ENCODE peak calls at places on chromosome 19, in six cellular contexts. V is lower lobe of right lung, S is PC-3, K is AG10803, Z is IMR-90, W is BE2C. L is an unnamed sample.

GRCh38 chr19:6212403-6213265 is 67.1 kb downstream of the MLLT1 start:
- DNase-seq in V (peak), S (no peak), K (no peak), Z (no peak), W (no peak), L (no peak)

GRCh38 chr19:51136891-51137551 is 5.1 kb upstream of the SIGLEC7 start:
- DNase-seq in V (no peak), S (no peak), K (no peak), Z (no peak), W (no peak), L (no peak)

GRCh38 chr19:30371960-30372824 is at the start of gene ZNF536:
- DNase-seq in V (no peak), S (no peak), K (no peak), Z (no peak), W (no peak), L (no peak)

GRCh38 chr19:32294871-32295438 is 50.5 kb upstream of the ZNF507 start:
- DNase-seq in V (no peak), S (no peak), K (no peak), Z (no peak), W (no peak), L (no peak)

GRCh38 chr19:38362076-38362945 is 12.1 kb upstream of the PSMD8 start:
- DNase-seq in V (peak), S (peak), K (peak), Z (peak), W (peak), L (peak)

GRCh38 chr19:42252365-42253244 is 2.3 kb downstream of the ERF start:
- DNase-seq in V (no peak), S (no peak), K (peak), Z (peak), W (no peak), L (peak)

GRCh38 chr19:3275583-3276340 is 51.3 kb downstream of the CELF5 start:
- DNase-seq in V (peak), S (peak), K (peak), Z (peak), W (peak), L (peak)

GRCh38 chr19:38727868-38728660 is 16.2 kb downstream of the CAPN12 start:
- DNase-seq in V (no peak), S (no peak), K (no peak), Z (no peak), W (no peak), L (peak)

GRCh38 chr19:44748426-44749254 is at the start of gene BCL3:
- DNase-seq in V (peak), S (peak), K (peak), Z (no peak), W (peak), L (no peak)

GRCh38 chr19:28544451-28545261 is 668.3 kb downstream of the UQCRFS1 start:
- DNase-seq in V (no peak), S (no peak), K (no peak), Z (no peak), W (no peak), L (no peak)

GRCh38 chr19:29040951-29041350 is 172.0 kb downstream of the UQCRFS1 start:
- DNase-seq in V (no peak), S (no peak), K (no peak), Z (no peak), W (no peak), L (no peak)

GRCh38 chr19:30161770-30162169 is 210.4 kb upstream of the ZNF536 start:
- DNase-seq in V (no peak), S (no peak), K (no peak), Z (no peak), W (no peak), L (no peak)

GRCh38 chr19:5312058-5312457 is 28.6 kb downstream of the PTPRS start:
- DNase-seq in V (no peak), S (no peak), K (no peak), Z (no peak), W (no peak), L (no peak)

GRCh38 chr19:55390461-55390880 is 4.7 kb downstream of the RPL28 start:
- DNase-seq in V (no peak), S (no peak), K (no peak), Z (no peak), W (no peak), L (peak)

GRCh38 chr19:29292146-29292545 is 79.2 kb upstream of the UQCRFS1 start:
- DNase-seq in V (no peak), S (no peak), K (no peak), Z (no peak), W (no peak), L (no peak)

GRCh38 chr19:4870025-4870700 is 2.7 kb upstream of the PLIN3 start:
- DNase-seq in V (peak), S (peak), K (peak), Z (peak), W (peak), L (peak)

GRCh38 chr19:14683439-14683838 is 6.4 kb upstream of the ZNF333 start:
- DNase-seq in V (no peak), S (no peak), K (no peak), Z (no peak), W (no peak), L (no peak)

GRCh38 chr19:3954107-3954506 is 16.8 kb downstream of the DAPK3 start:
- DNase-seq in V (no peak), S (no peak), K (no peak), Z (no peak), W (no peak), L (no peak)

GRCh38 chr19:42563352-42564210 is 31.1 kb downstream of the CEACAM8 start:
- DNase-seq in V (no peak), S (peak), K (peak), Z (peak), W (peak), L (peak)

GRCh38 chr19:35144600-35145436 is 1.8 kb downstream of the FXYD7 start:
- DNase-seq in V (no peak), S (peak), K (no peak), Z (no peak), W (no peak), L (no peak)

GRCh38 chr19:5090780-5091575 is 122.1 kb downstream of the KDM4B start:
- DNase-seq in V (no peak), S (no peak), K (peak), Z (peak), W (peak), L (peak)

GRCh38 chr19:41776700-41777099 is 19.7 kb upstream of the CEACAM3 start:
- DNase-seq in V (no peak), S (peak), K (no peak), Z (no peak), W (no peak), L (no peak)

GRCh38 chr19:55519461-55520311 is 17.2 kb downstream of the SBK2 start:
- DNase-seq in V (no peak), S (peak), K (peak), Z (peak), W (no peak), L (peak)

GRCh38 chr19:18465214-18465963 is 27.5 kb upstream of the ISYNA1 start:
- DNase-seq in V (no peak), S (no peak), K (no peak), Z (no peak), W (no peak), L (no peak)

GRCh38 chr19:43625918-43626579 is 6.6 kb upstream of the ZNF428 start:
- DNase-seq in V (no peak), S (no peak), K (no peak), Z (no peak), W (peak), L (no peak)

GRCh38 chr19:5787554-5788182 is 3.1 kb upstream of the PRR22 start:
- DNase-seq in V (no peak), S (no peak), K (no peak), Z (no peak), W (no peak), L (no peak)

GRCh38 chr19:43439183-43440063 is 24.7 kb downstream of the TEX101 start:
- DNase-seq in V (no peak), S (peak), K (peak), Z (no peak), W (no peak), L (no peak)

GRCh38 chr19:28711401-28711800 is 501.6 kb downstream of the UQCRFS1 start:
- DNase-seq in V (no peak), S (no peak), K (no peak), Z (no peak), W (no peak), L (no peak)

GRCh38 chr19:43470288-43470687 is 4.9 kb upstream of the LYPD3 start:
- DNase-seq in V (no peak), S (peak), K (no peak), Z (peak), W (no peak), L (peak)

GRCh38 chr19:50821622-50822021 is 2.0 kb downstream of the KLK1 start:
- DNase-seq in V (no peak), S (no peak), K (no peak), Z (no peak), W (no peak), L (no peak)

GRCh38 chr19:55460670-55461258 is 678 bp downstream of the ISOC2 start:
- DNase-seq in V (peak), S (peak), K (peak), Z (peak), W (peak), L (peak)

GRCh38 chr19:13865578-13866462 is 11.1 kb upstream of the NANOS3 start:
- DNase-seq in V (no peak), S (no peak), K (no peak), Z (no peak), W (no peak), L (no peak)

GRCh38 chr19:45063851-45064801 is 12.2 kb downstream of the ZNF296 start:
- DNase-seq in V (no peak), S (no peak), K (no peak), Z (no peak), W (no peak), L (no peak)

GRCh38 chr19:27975419-27976005 is 1237.4 kb downstream of the UQCRFS1 start:
- DNase-seq in V (no peak), S (no peak), K (no peak), Z (no peak), W (no peak), L (no peak)

GRCh38 chr19:20664917-20665781 is 3.8 kb upstream of the ZNF626 start:
- DNase-seq in V (no peak), S (no peak), K (peak), Z (no peak), W (no peak), L (no peak)

GRCh38 chr19:18798384-18799352 is 7.6 kb upstream of the COMP start:
- DNase-seq in V (no peak), S (no peak), K (no peak), Z (no peak), W (no peak), L (no peak)

GRCh38 chr19:6753178-6754031 is 13.8 kb downstream of the SH2D3A start:
- DNase-seq in V (peak), S (peak), K (peak), Z (peak), W (peak), L (peak)

GRCh38 chr19:12787458-12787857 is 3.8 kb upstream of the JUNB start:
- DNase-seq in V (no peak), S (no peak), K (no peak), Z (no peak), W (no peak), L (no peak)

GRCh38 chr19:12786149-12786870 is 5.0 kb upstream of the JUNB start:
- DNase-seq in V (peak), S (peak), K (no peak), Z (no peak), W (no peak), L (no peak)

GRCh38 chr19:12785431-12786011 is 5.8 kb upstream of the JUNB start:
- DNase-seq in V (peak), S (no peak), K (no peak), Z (no peak), W (no peak), L (no peak)

GRCh38 chr19:12788025-12788681 is 3.1 kb upstream of the JUNB start:
- DNase-seq in V (no peak), S (no peak), K (no peak), Z (no peak), W (no peak), L (no peak)

GRCh38 chr19:12786950-12787349 is 4.3 kb upstream of the JUNB start:
- DNase-seq in V (no peak), S (no peak), K (no peak), Z (no peak), W (no peak), L (no peak)
- H3K4me3 ChIP-seq in V (no peak), S (no peak), K (no peak), Z (no peak), W (no peak), L (no peak)

GRCh38 chr19:1262687-1263123 is 6.4 kb upstream of the CIRBP start:
- DNase-seq in V (no peak), S (no peak), K (no peak), Z (no peak), W (no peak), L (no peak)

GRCh38 chr19:1260749-1261511 is 8.2 kb upstream of the CIRBP start:
- DNase-seq in V (peak), S (peak), K (peak), Z (peak), W (peak), L (peak)

GRCh38 chr19:1259873-1260748 is 9.0 kb upstream of the CIRBP start:
- DNase-seq in V (peak), S (no peak), K (no peak), Z (no peak), W (no peak), L (no peak)

GRCh38 chr19:1261863-1262686 is 7.1 kb upstream of the CIRBP start:
- DNase-seq in V (peak), S (peak), K (peak), Z (peak), W (no peak), L (peak)

GRCh38 chr19:1261512-1261862 is 7.6 kb upstream of the CIRBP start:
- DNase-seq in V (peak), S (no peak), K (no peak), Z (no peak), W (no peak), L (no peak)
- TF ChIP-seq CTCF in V (no peak), S (peak), K (no peak), Z (peak), W (peak), L (no peak)

DNA sequence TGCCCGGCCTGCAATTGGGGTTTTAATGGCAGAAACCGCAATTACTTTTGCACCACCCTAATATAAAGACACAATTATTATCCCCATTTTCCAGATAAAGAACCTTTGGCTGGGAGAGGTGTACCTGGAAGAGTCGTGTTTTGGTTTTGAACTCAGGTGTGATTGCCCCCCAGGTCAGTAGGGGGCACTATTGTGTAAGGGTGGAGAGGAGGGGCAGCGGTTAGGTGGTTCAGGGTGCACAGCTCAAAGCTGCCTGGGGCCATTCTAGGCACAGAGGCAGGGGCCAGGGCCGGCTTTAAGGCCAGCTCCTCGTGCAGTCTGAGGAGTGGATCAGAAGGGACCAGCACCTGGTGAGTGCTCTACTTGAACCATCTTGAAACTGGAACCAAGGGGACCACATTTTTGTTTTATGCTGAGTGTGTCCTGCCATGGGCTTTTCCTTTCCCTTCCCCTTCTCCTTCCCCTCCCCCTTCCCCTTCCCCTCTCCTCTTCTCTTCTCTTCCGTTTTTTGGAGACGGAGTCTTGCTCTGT is 5.8 kb upstream of the FCGRT start:
- DNase-seq in V (peak), S (peak), K (no peak), Z (no peak), W (peak), L (no peak)
- H3K4me3 ChIP-seq in V (no peak), S (no peak), K (no peak), Z (no peak), W (no peak), L (no peak)

DNA sequence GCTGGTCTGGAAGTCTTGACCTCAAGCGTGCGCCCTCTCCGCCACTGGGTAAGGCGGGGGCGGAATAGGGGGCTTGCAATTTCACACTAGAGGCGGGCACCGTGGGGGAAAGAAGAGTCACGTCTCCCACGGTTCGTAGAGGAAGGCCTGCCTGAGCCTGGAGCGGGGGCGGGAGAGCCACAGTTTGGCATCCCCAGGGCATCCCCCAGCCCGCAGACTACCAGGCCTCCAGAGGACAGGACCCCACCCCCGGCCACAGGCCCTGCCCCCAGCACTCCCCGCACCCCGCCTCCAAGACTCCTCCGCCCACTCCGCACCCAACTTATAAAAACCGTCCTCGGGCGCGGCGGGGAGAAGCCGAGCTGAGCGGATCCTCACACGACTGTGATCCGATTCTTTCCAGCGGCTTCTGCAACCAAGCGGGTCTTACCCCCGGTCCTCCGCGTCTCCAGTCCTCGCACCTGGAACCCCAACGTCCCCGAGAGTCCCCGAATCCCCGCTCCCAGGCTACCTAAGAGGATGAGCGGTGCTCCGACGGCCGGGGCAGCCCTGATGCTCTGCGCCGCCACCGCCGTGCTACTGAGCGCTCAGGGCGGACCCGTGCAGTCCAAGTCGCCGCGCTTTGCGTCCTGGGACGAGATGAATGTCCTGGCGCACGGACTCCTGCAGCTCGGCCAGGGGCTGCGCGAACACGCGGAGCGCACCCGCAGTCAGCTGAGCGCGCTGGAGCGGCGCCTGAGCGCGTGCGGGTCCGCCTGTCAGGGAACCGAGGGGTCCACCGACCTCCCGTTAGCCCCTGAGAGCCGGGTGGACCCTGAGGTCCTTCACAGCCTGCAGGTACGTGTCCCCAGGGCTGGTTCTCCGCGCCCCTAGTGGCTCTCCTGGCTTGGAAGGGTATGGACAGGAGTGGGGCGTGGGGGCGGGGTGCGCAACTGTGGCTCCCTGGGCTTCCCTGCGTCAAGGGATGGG is at the start of gene ANGPTL4:
- DNase-seq in V (peak), S (peak), K (peak), Z (peak), W (peak), L (peak)
- TF ChIP-seq CTCF in V (no peak), S (peak), K (peak), Z (peak), W (no peak), L (peak)

DNA sequence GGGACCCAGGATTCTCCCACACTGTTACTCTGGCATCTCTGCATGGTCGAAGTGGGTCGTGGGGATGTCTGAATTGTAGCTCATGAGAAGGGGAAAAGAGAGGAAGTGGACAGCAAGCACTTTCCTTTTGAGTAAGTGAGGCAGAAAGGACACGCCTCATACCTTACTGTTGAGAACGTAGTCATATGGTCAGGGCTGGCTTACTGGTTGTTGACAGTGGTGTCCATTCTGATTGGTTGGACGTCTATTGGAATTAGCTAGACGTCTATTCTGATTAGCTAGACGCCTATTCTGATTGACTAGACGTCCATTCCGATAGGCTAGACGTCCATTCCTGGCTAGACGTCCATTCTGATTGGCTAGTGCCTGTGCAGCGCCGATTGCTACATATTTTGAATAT is 12.4 kb downstream of the GRIN2D start:
- DNase-seq in V (no peak), S (peak), K (no peak), Z (peak), W (no peak), L (no peak)
- H3K4me3 ChIP-seq in V (no peak), S (no peak), K (no peak), Z (no peak), W (no peak), L (no peak)